ENCODE peak calls at places on chromosomes 5 and 9, in four cellular contexts. B is nucleus accumbens, D is T-helper 2 cell, L is GM10248. X is an unnamed sample.

GRCh38 chr5:11126844-11127243 is 365.8 kb upstream of the DAP start:
- DNase-seq in B (no peak), D (no peak), L (no peak), X (no peak)

GRCh38 chr5:59390074-59390659 is 503.4 kb downstream of the PDE4D start:
- DNase-seq in B (no peak), D (no peak), L (no peak), X (no peak)

GRCh38 chr5:34656700-34657549 is 797 bp downstream of the RAI14 start:
- DNase-seq in B (no peak), D (no peak), L (peak), X (no peak)

GRCh38 chr5:137113939-137114338 is 385.2 kb downstream of the SPOCK1 start:
- DNase-seq in B (no peak), D (no peak), L (no peak), X (no peak)

GRCh38 chr9:124392254-124392653 is 23.0 kb downstream of the PSMB7 start:
- DNase-seq in B (no peak), D (no peak), L (no peak), X (peak)

GRCh38 chr5:175683231-175683630 is 25.4 kb downstream of the HRH2 start:
- DNase-seq in B (no peak), D (no peak), L (no peak), X (no peak)

GRCh38 chr9:115596743-115597080 is 478.8 kb upstream of the TNC start:
- DNase-seq in B (no peak), D (no peak), L (no peak), X (no peak)

GRCh38 chr5:122880749-122881148 is 35.3 kb downstream of the SNX24 start:
- DNase-seq in B (no peak), D (no peak), L (no peak), X (no peak)

GRCh38 chr5:103228056-103228455 is 30.5 kb upstream of the MACIR start:
- DNase-seq in B (no peak), D (no peak), L (no peak), X (no peak)

GRCh38 chr5:111993242-111993641 is 236.2 kb upstream of the NREP start:
- DNase-seq in B (no peak), D (no peak), L (no peak), X (no peak)

GRCh38 chr9:87359264-87359663 is 138.4 kb upstream of the DAPK1 start:
- DNase-seq in B (no peak), D (no peak), L (no peak), X (no peak)

GRCh38 chr5:44565872-44566271 is 176.7 kb upstream of the FGF10 start:
- DNase-seq in B (no peak), D (no peak), L (no peak), X (no peak)

GRCh38 chr5:141729387-141730006 is 47.5 kb upstream of the ARAP3 start:
- DNase-seq in B (peak), D (no peak), L (no peak), X (no peak)

GRCh38 chr9:87554976-87555375 is 57.3 kb downstream of the DAPK1 start:
- DNase-seq in B (no peak), D (no peak), L (no peak), X (peak)

GRCh38 chr5:125870271-125870670 is 552.9 kb upstream of the GRAMD2B start:
- DNase-seq in B (no peak), D (no peak), L (no peak), X (no peak)

GRCh38 chr5:177440211-177440989 is 6.2 kb upstream of the PRR7 start:
- DNase-seq in B (no peak), D (peak), L (no peak), X (no peak)

GRCh38 chr9:128902351-128903078 is 18.3 kb upstream of the PHYHD1 start:
- DNase-seq in B (no peak), D (peak), L (peak), X (peak)

GRCh38 chr5:6861667-6862066 is 148.4 kb downstream of the TENT4A start:
- DNase-seq in B (no peak), D (no peak), L (no peak), X (no peak)